ENCODE peak calls at places on chromosome 12, in seven cellular contexts. O is substantia nigra, E is Karpas-422, J is PC-9, P is mesendoderm, T is colonic mucosa, N is H1. X is an unnamed sample.

GRCh38 chr12:6792522-6793201 is 3.3 kb downstream of the CD4 start:
- DNase-seq in O (peak; percentile 21), E (peak; percentile 54), J (no peak), P (no peak), T (no peak), N (no peak), X (no peak)

GRCh38 chr12:112149596-112149995 is 24.2 kb downstream of the TRAFD1 start:
- DNase-seq in O (no peak), E (no peak), J (peak; percentile 98), P (peak; percentile 6), T (no peak), N (no peak), X (no peak)

GRCh38 chr12:95838125-95838524 is 20.6 kb upstream of the SNRPF start:
- DNase-seq in O (no peak), E (no peak), J (no peak), P (no peak), T (peak; percentile 82), N (no peak), X (no peak)

GRCh38 chr12:63098851-63099250 is 52.1 kb downstream of the AVPR1A start:
- DNase-seq in O (no peak), E (no peak), J (no peak), P (peak; percentile 47), T (no peak), N (no peak), X (no peak)

GRCh38 chr12:106767206-106767605 is 7.3 kb upstream of the RIC8B start:
- DNase-seq in O (no peak), E (no peak), J (no peak), P (no peak), T (no peak), N (no peak), X (no peak)

GRCh38 chr12:913919-914718 is 35.4 kb downstream of the RAD52 start:
- DNase-seq in O (no peak), E (no peak), J (no peak), P (no peak), T (no peak), N (no peak), X (no peak)

GRCh38 chr12:115998119-115998633 is 279.3 kb downstream of the MED13L start:
- DNase-seq in O (no peak), E (peak; percentile 73), J (no peak), P (peak; percentile 84), T (no peak), N (peak; percentile 61), X (no peak)

GRCh38 chr12:132129007-132129406 is 15.1 kb downstream of the DDX51 start:
- DNase-seq in O (no peak), E (no peak), J (no peak), P (no peak), T (no peak), N (no peak), X (no peak)

GRCh38 chr12:25264862-25265261 is 14.1 kb upstream of the KRAS start:
- DNase-seq in O (no peak), E (no peak), J (no peak), P (no peak), T (no peak), N (no peak), X (no peak)

GRCh38 chr12:12684375-12685106 is 11.4 kb downstream of the GPR19 start:
- DNase-seq in O (peak; percentile 53), E (no peak), J (no peak), P (peak; percentile 99), T (no peak), N (peak; percentile 80), X (peak; percentile 75)

GRCh38 chr12:28459481-28459880 is 269.2 kb downstream of the CCDC91 start:
- DNase-seq in O (no peak), E (no peak), J (no peak), P (no peak), T (no peak), N (no peak), X (no peak)

GRCh38 chr12:117972341-117972740 is 3.6 kb upstream of the KSR2 start:
- DNase-seq in O (no peak), E (no peak), J (no peak), P (no peak), T (peak; percentile 27), N (no peak), X (no peak)

GRCh38 chr12:47868041-47868440 is 36.8 kb downstream of the VDR start:
- DNase-seq in O (no peak), E (no peak), J (no peak), P (no peak), T (peak; percentile 21), N (no peak), X (no peak)

GRCh38 chr12:15838986-15839385 is 43.2 kb upstream of the STRAP start:
- DNase-seq in O (no peak), E (no peak), J (no peak), P (no peak), T (no peak), N (no peak), X (no peak)

GRCh38 chr12:25615119-25615518 is 62.0 kb upstream of the LMNTD1 start:
- DNase-seq in O (no peak), E (no peak), J (peak; percentile 54), P (peak; percentile 47), T (no peak), N (no peak), X (no peak)

GRCh38 chr12:3107071-3107583 is 29.9 kb downstream of the TSPAN9 start:
- DNase-seq in O (no peak), E (no peak), J (no peak), P (peak; percentile 73), T (no peak), N (peak; percentile 63), X (no peak)

GRCh38 chr12:108333898-108334699 is 5.0 kb downstream of the CMKLR1 start:
- DNase-seq in O (no peak), E (no peak), J (no peak), P (peak; percentile 21), T (no peak), N (no peak), X (no peak)

GRCh38 chr12:99529966-99530365 is 117.6 kb upstream of the GARIN6 start:
- DNase-seq in O (no peak), E (no peak), J (no peak), P (no peak), T (no peak), N (no peak), X (no peak)

GRCh38 chr12:121110211-121110940 is 22.3 kb upstream of the P2RX7 start:
- DNase-seq in O (peak; percentile 59), E (peak; percentile 86), J (peak; percentile 38), P (peak; percentile 77), T (peak; percentile 73), N (peak; percentile 68), X (peak; percentile 24)

DNA sequence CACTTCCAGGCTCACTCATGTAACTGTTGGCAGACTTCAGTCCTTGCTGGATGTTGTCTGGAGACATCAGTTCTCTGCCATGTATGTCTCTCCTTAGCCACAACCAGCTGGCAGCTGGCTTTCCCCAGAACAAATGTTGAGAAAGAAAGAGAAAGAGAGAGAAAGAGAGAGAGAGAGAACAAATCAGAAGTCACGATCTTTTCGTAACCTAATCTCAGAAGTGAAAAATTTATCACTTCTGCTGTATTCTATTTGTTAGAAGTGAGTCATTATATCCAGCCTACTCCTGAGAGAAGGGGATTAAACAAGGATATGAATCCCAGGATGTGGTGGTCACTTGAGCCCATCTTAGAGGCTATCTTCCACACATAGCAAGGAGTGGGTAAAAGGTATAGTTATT is 101.2 kb downstream of the BTG1 start:
- DNase-seq in O (no peak), E (no peak), J (no peak), P (no peak), T (no peak), N (no peak), X (no peak)
- H3K27ac ChIP-seq in O (no peak overlapping the region), E (no peak overlapping the region), J (no peak overlapping the region), P (no peak overlapping the region), T (no peak overlapping the region), N (no peak overlapping the region), X (no peak overlapping the region)

GRCh38 chr12:51666696-51667095 is 75.7 kb downstream of the SCN8A start:
- DNase-seq in O (no peak), E (no peak), J (no peak), P (no peak), T (no peak), N (no peak), X (no peak)

GRCh38 chr12:51661199-51661598 is 70.2 kb downstream of the SCN8A start:
- DNase-seq in O (no peak), E (no peak), J (no peak), P (no peak), T (no peak), N (no peak), X (no peak)

GRCh38 chr12:51663390-51663789 is 72.4 kb downstream of the SCN8A start:
- DNase-seq in O (no peak), E (no peak), J (no peak), P (no peak), T (no peak), N (no peak), X (no peak)

GRCh38 chr12:51662728-51663154 is 71.7 kb downstream of the SCN8A start:
- DNase-seq in O (no peak), E (no peak), J (no peak), P (no peak), T (peak; percentile 25), N (no peak), X (no peak)

GRCh38 chr12:51661836-51662235 is 70.8 kb downstream of the SCN8A start:
- DNase-seq in O (no peak), E (no peak), J (no peak), P (no peak), T (no peak), N (no peak), X (no peak)
- H3K27ac ChIP-seq in O (no peak overlapping the region), E (no peak overlapping the region), J (no peak overlapping the region), P (no peak overlapping the region), T (no peak overlapping the region), N (no peak overlapping the region), X (no peak overlapping the region)

GRCh38 chr12:29722164-29722563 is 61.6 kb downstream of the TMTC1 start:
- DNase-seq in O (no peak), E (no peak), J (no peak), P (no peak), T (no peak), N (no peak), X (no peak)

GRCh38 chr12:29725587-29726320 is 58.0 kb downstream of the TMTC1 start:
- DNase-seq in O (peak; percentile 20), E (no peak), J (no peak), P (no peak), T (no peak), N (no peak), X (no peak)

GRCh38 chr12:29728033-29728432 is 55.7 kb downstream of the TMTC1 start:
- DNase-seq in O (no peak), E (no peak), J (no peak), P (no peak), T (peak; percentile 24), N (no peak), X (no peak)

GRCh38 chr12:29726741-29727348 is 56.9 kb downstream of the TMTC1 start:
- DNase-seq in O (no peak), E (no peak), J (no peak), P (no peak), T (no peak), N (no peak), X (no peak)

DNA sequence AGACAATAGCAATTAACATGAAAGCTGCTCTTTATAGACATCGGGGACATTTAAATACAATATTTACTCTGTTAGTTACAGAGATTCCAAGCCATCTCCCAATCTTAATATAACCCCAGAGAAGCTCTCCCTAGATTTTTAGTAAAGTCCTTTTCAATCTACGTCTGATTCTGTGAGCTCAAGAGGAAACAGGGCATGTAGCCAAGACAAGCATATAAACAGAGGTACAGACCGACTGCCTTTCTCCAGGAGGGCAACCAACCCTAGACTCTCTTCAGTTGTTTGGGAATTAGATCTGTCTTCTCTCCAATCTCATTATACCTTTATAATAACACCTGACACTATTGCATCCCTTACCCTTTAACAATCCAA is 57.4 kb downstream of the TMTC1 start:
- DNase-seq in O (no peak), E (no peak), J (no peak), P (no peak), T (no peak), N (no peak), X (no peak)
- H3K27ac ChIP-seq in O (peak overlapping the region; percentile 17), E (no peak overlapping the region), J (no peak overlapping the region), P (no peak overlapping the region), T (no peak overlapping the region), N (no peak overlapping the region), X (peak overlapping the region; percentile 14)

GRCh38 chr12:68453278-68453677 is 121.1 kb upstream of the MDM1 start:
- DNase-seq in O (no peak), E (no peak), J (no peak), P (no peak), T (no peak), N (no peak), X (no peak)
- H3K27ac ChIP-seq in O (no peak overlapping the region), E (no peak overlapping the region), J (no peak overlapping the region), P (no peak overlapping the region), T (no peak overlapping the region), N (no peak overlapping the region), X (no peak overlapping the region)

X was measured in caudate nucleus.